ENCODE peak calls at places on chromosomes 2 and 18, in nine cellular contexts. One of them, this sample, is unnamed.

GRCh38 chr18:63979409-63979908 is 9.6 kb downstream of the SERPINB8 start:
- DNase-seq in activated T-cell treated with anti-CD3 and anti-CD28 coated beads for 1 hour: no peak
- DNase-seq in HS-5: no peak
- DNase-seq in lung: peak
- DNase-seq in cardiac fibroblast: peak
- DNase-seq in astrocyte: peak
- DNase-seq in aorta: no peak
- DNase-seq in IMR-90: peak
- DNase-seq in activated CD4-positive, alpha-beta T cell treated with anti-CD3 and anti-CD28 coated beads, Interleukin-2, amount 50 U/mL, for 1 hour: peak
- DNase-seq in this sample: peak

GRCh38 chr2:86396304-86396785 is 44.8 kb upstream of the KDM3A start:
- DNase-seq in activated T-cell treated with anti-CD3 and anti-CD28 coated beads for 1 hour: no peak
- DNase-seq in HS-5: no peak
- DNase-seq in lung: no peak
- DNase-seq in cardiac fibroblast: peak
- DNase-seq in astrocyte: peak
- DNase-seq in aorta: no peak
- DNase-seq in IMR-90: peak
- DNase-seq in activated CD4-positive, alpha-beta T cell treated with anti-CD3 and anti-CD28 coated beads, Interleukin-2, amount 50 U/mL, for 1 hour: no peak
- DNase-seq in this sample: no peak

GRCh38 chr2:156537147-156537546 is 101.0 kb downstream of the GPD2 start:
- DNase-seq in activated T-cell treated with anti-CD3 and anti-CD28 coated beads for 1 hour: no peak
- DNase-seq in HS-5: peak
- DNase-seq in lung: no peak
- DNase-seq in cardiac fibroblast: peak
- DNase-seq in astrocyte: peak
- DNase-seq in aorta: no peak
- DNase-seq in IMR-90: peak
- DNase-seq in activated CD4-positive, alpha-beta T cell treated with anti-CD3 and anti-CD28 coated beads, Interleukin-2, amount 50 U/mL, for 1 hour: no peak
- DNase-seq in this sample: no peak

GRCh38 chr2:189111063-189111715 is 68.4 kb downstream of the COL5A2 start:
- DNase-seq in activated T-cell treated with anti-CD3 and anti-CD28 coated beads for 1 hour: no peak
- DNase-seq in HS-5: no peak
- DNase-seq in lung: no peak
- DNase-seq in cardiac fibroblast: no peak
- DNase-seq in astrocyte: no peak
- DNase-seq in aorta: no peak
- DNase-seq in IMR-90: no peak
- DNase-seq in activated CD4-positive, alpha-beta T cell treated with anti-CD3 and anti-CD28 coated beads, Interleukin-2, amount 50 U/mL, for 1 hour: no peak
- DNase-seq in this sample: no peak

GRCh38 chr2:168278424-168278888 is 31.1 kb upstream of the STK39 start:
- DNase-seq in activated T-cell treated with anti-CD3 and anti-CD28 coated beads for 1 hour: no peak
- DNase-seq in HS-5: no peak
- DNase-seq in lung: no peak
- DNase-seq in cardiac fibroblast: peak
- DNase-seq in astrocyte: peak
- DNase-seq in aorta: no peak
- DNase-seq in IMR-90: peak
- DNase-seq in activated CD4-positive, alpha-beta T cell treated with anti-CD3 and anti-CD28 coated beads, Interleukin-2, amount 50 U/mL, for 1 hour: no peak
- DNase-seq in this sample: no peak

GRCh38 chr2:74719066-74719465 is 65.0 kb downstream of the SEMA4F start:
- DNase-seq in activated T-cell treated with anti-CD3 and anti-CD28 coated beads for 1 hour: no peak
- DNase-seq in HS-5: no peak
- DNase-seq in lung: no peak
- DNase-seq in cardiac fibroblast: no peak
- DNase-seq in astrocyte: no peak
- DNase-seq in aorta: no peak
- DNase-seq in IMR-90: no peak
- DNase-seq in activated CD4-positive, alpha-beta T cell treated with anti-CD3 and anti-CD28 coated beads, Interleukin-2, amount 50 U/mL, for 1 hour: no peak
- DNase-seq in this sample: no peak

GRCh38 chr2:238848941-238849853 is 1.3 kb downstream of the TWIST2 start:
- DNase-seq in activated T-cell treated with anti-CD3 and anti-CD28 coated beads for 1 hour: no peak
- DNase-seq in HS-5: no peak
- DNase-seq in lung: no peak
- DNase-seq in cardiac fibroblast: peak
- DNase-seq in astrocyte: peak
- DNase-seq in aorta: peak
- DNase-seq in IMR-90: no peak
- DNase-seq in activated CD4-positive, alpha-beta T cell treated with anti-CD3 and anti-CD28 coated beads, Interleukin-2, amount 50 U/mL, for 1 hour: no peak
- DNase-seq in this sample: peak

GRCh38 chr2:210654091-210654490 is 97.7 kb downstream of the CPS1 start:
- DNase-seq in activated T-cell treated with anti-CD3 and anti-CD28 coated beads for 1 hour: no peak
- DNase-seq in HS-5: peak
- DNase-seq in lung: no peak
- DNase-seq in cardiac fibroblast: peak
- DNase-seq in astrocyte: no peak
- DNase-seq in aorta: no peak
- DNase-seq in IMR-90: peak
- DNase-seq in activated CD4-positive, alpha-beta T cell treated with anti-CD3 and anti-CD28 coated beads, Interleukin-2, amount 50 U/mL, for 1 hour: no peak
- DNase-seq in this sample: no peak

GRCh38 chr2:14866953-14867352 is 234.4 kb downstream of the LRATD1 start:
- DNase-seq in activated T-cell treated with anti-CD3 and anti-CD28 coated beads for 1 hour: no peak
- DNase-seq in HS-5: no peak
- DNase-seq in lung: no peak
- DNase-seq in cardiac fibroblast: no peak
- DNase-seq in astrocyte: no peak
- DNase-seq in aorta: no peak
- DNase-seq in IMR-90: no peak
- DNase-seq in activated CD4-positive, alpha-beta T cell treated with anti-CD3 and anti-CD28 coated beads, Interleukin-2, amount 50 U/mL, for 1 hour: no peak
- DNase-seq in this sample: no peak

GRCh38 chr18:54558609-54559585 is 32.1 kb upstream of the DYNAP start:
- DNase-seq in activated T-cell treated with anti-CD3 and anti-CD28 coated beads for 1 hour: no peak
- DNase-seq in HS-5: no peak
- DNase-seq in lung: no peak
- DNase-seq in cardiac fibroblast: peak
- DNase-seq in astrocyte: peak
- DNase-seq in aorta: no peak
- DNase-seq in IMR-90: peak
- DNase-seq in activated CD4-positive, alpha-beta T cell treated with anti-CD3 and anti-CD28 coated beads, Interleukin-2, amount 50 U/mL, for 1 hour: no peak
- DNase-seq in this sample: no peak

GRCh38 chr2:110101911-110102774 is 13.5 kb downstream of the MALL start:
- DNase-seq in activated T-cell treated with anti-CD3 and anti-CD28 coated beads for 1 hour: no peak
- DNase-seq in HS-5: no peak
- DNase-seq in lung: no peak
- DNase-seq in cardiac fibroblast: peak
- DNase-seq in astrocyte: peak
- DNase-seq in aorta: peak
- DNase-seq in IMR-90: peak
- DNase-seq in activated CD4-positive, alpha-beta T cell treated with anti-CD3 and anti-CD28 coated beads, Interleukin-2, amount 50 U/mL, for 1 hour: no peak
- DNase-seq in this sample: no peak